ENCODE peak calls at places on chromosomes 16 and 17, in four cellular contexts. L, P, I and U are unnamed samples.

GRCh38 chr16:29678691-29679267 is at the start of gene QPRT:
- DNase-seq in L (peak), P (no peak), I (peak), U (peak)

GRCh38 chr16:46920402-46921068 is 36.4 kb downstream of the GPT2 start:
- DNase-seq in L (no peak), P (peak), I (no peak), U (peak)

GRCh38 chr17:77882481-77883212 is 75.9 kb upstream of the TNRC6C start:
- DNase-seq in L (no peak), P (no peak), I (no peak), U (peak)

GRCh38 chr16:26281681-26282080 is 589.9 kb downstream of the HS3ST4 start:
- DNase-seq in L (no peak), P (no peak), I (no peak), U (no peak)

GRCh38 chr17:48011405-48012150 is 26.0 kb downstream of the COPZ2 start:
- DNase-seq in L (peak), P (peak), I (peak), U (peak)

GRCh38 chr17:31424944-31425582 is 33.6 kb downstream of the RAB11FIP4 start:
- DNase-seq in L (peak), P (no peak), I (no peak), U (no peak)

GRCh38 chr17:4386406-4386805 is 19.9 kb upstream of the UBE2G1 start:
- DNase-seq in L (no peak), P (no peak), I (no peak), U (no peak)

GRCh38 chr17:66548158-66548557 is 245.7 kb downstream of the PRKCA start:
- DNase-seq in L (no peak), P (no peak), I (no peak), U (peak)

GRCh38 chr17:55609737-55610201 is 98.5 kb upstream of the SMIM36 start:
- DNase-seq in L (no peak), P (no peak), I (no peak), U (no peak)

GRCh38 chr16:280005-280421 is 378 bp upstream of the ARHGDIG start:
- DNase-seq in L (no peak), P (no peak), I (no peak), U (no peak)

GRCh38 chr16:5175263-5175662 is 77.7 kb upstream of the EEF2KMT start:
- DNase-seq in L (no peak), P (no peak), I (no peak), U (no peak)

GRCh38 chr17:77404812-77405581 is 264.2 kb downstream of the SEC14L1 start:
- DNase-seq in L (no peak), P (no peak), I (no peak), U (no peak)

GRCh38 chr16:81394966-81395655 is 49.5 kb upstream of the CMIP start:
- DNase-seq in L (no peak), P (no peak), I (no peak), U (no peak)

GRCh38 chr17:79788989-79789942 is 7.6 kb downstream of the CBX8 start:
- DNase-seq in L (peak), P (no peak), I (peak), U (no peak)

GRCh38 chr17:40530988-40531971 is 29.9 kb upstream of the TNS4 start:
- DNase-seq in L (no peak), P (no peak), I (peak), U (no peak)

GRCh38 chr17:50649042-50649908 is 14.6 kb downstream of the ABCC3 start:
- DNase-seq in L (no peak), P (peak), I (no peak), U (no peak)

GRCh38 chr16:67883872-67884261 is 818 bp upstream of the NRN1L start:
- DNase-seq in L (peak), P (peak), I (peak), U (peak)

DNA sequence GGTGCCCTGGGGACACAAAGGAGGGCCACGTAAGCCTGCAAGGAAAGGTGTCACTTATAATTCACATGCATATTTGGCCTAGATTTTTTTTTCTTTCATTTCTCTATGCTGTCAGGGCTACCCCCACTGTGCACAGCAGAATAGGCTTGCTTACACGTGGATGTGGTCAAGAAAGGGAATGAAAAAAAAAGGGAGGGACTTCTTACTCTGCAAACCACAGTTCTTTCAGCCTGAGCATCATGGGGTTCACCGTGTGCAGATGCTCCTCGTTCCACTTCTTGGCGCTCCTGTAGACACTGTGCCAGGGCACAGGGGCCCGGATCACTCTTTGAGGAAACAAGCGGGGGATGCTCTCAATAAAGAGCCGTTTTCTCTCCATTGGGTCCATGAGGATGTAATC is 16.6 kb downstream of the DNAH3 start:
- DNase-seq in L (no peak), P (no peak), I (no peak), U (no peak)
- TF ChIP-seq ATF3 in L (no peak), P (no peak), I (no peak), U (no peak)

DNA sequence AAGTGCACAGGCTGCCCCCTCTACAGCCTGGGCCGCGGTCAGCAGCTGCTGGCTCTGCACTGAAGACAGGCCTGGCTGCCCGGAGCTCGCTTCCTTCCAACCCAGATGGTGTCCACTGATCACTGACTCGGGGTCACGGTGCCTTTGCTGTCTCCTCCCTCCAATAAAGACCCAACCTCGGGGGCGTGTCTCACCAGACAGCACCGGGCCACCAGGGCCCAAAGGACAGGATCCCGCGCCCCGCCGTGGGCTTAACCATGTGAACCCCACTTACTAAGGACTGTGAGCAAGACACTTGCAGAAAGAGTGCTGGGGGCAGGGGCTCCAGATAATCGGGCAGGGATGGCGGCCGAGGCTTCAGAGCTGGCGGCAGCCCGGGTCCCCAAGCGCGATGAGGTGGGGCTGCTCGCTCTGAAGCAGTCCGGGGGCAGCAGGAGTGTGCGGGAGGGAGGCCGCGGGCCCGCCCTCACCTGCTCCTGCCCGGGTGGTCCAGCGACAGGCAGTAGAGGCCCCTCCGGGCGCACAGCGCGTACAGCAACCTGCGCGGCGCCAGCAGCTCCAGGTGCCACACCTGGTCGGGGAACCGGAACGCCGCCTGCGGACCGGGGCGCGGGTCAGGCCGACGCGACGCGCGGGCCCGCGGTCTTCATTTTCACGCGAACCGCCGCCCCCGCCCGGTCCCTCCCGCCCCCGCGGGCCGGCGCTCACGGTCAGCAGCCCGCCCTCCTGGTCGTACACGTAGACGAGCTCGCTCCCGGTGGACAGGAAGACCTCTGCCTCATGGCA is 502 bp downstream of the FAAP100 start:
- DNase-seq in L (no peak), P (no peak), I (no peak), U (peak)
- TF ChIP-seq ATF3 in L (no peak), P (no peak), I (no peak), U (no peak)

GRCh38 chr17:21019976-21020575 is 22.7 kb downstream of the USP22 start:
- DNase-seq in L (no peak), P (no peak), I (no peak), U (no peak)
- TF ChIP-seq ATF3 in L (no peak), P (no peak), I (no peak), U (no peak)

DNA sequence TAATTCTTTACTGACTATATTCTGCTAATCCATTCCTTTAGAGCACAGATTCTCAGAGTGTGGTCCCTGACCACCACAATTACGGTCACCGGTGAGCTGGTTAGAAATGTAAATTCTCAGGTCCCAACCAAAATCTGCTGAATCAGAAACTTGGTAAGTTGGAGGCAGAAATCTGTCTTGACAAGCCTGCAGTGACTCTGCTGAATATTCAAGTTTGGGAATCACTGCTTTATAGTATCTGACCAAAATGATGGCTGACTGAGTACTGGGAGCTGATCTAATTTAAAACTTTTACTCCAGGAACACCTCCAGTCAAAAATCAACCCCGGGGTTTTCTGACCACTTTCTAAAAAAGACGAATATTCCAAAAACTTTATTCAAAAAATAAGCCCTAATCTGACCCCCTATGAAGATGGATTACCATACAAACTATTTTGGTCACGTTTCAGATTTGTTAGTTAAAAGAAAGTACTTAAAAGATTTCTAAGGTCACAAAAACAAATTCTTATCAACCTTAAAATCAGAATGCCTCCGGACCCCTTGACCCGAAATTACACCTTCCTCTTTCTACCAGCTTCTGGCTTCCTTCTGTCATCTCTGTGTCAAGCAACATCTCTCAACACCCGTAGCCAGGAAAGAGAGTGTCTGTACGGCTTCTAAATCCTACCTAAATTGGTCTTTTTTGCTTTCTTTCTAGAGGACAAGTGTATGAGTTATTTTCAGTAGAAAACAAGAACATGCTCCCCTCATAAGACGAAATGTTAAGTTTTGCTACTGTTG is 38.6 kb downstream of the CREBBP start:
- DNase-seq in L (no peak), P (no peak), I (no peak), U (no peak)
- TF ChIP-seq ATF3 in L (no peak), P (no peak), I (no peak), U (no peak)